ENCODE peak calls at places on chromosomes 5 and 9, in six cellular contexts. U is PC-9, E is progenitor cell of endocrine pancreas, W is glutamatergic neuron, T is mesothelial cell of epicardium, A is GM20000. P is an unnamed sample.

GRCh38 chr5:6472792-6473191 is 24.1 kb downstream of the UBE2QL1 start:
- DNase-seq in U (no peak), E (no peak), W (no peak), T (no peak), A (no peak), P (no peak)

GRCh38 chr9:2709645-2710101 is 7.6 kb upstream of the KCNV2 start:
- DNase-seq in U (no peak), E (no peak), W (no peak), T (no peak), A (no peak), P (no peak)

GRCh38 chr9:1051286-1052118 is 1.3 kb downstream of the DMRT2 start:
- DNase-seq in U (no peak), E (peak), W (peak), T (no peak), A (no peak), P (peak)

GRCh38 chr5:90747175-90747574 is 188.6 kb downstream of the ADGRV1 start:
- DNase-seq in U (no peak), E (no peak), W (no peak), T (no peak), A (no peak), P (no peak)

GRCh38 chr5:110785356-110785755 is 46.5 kb downstream of the SLC25A46 start:
- DNase-seq in U (no peak), E (no peak), W (no peak), T (no peak), A (no peak), P (no peak)

GRCh38 chr5:168592014-168592368 is 12.8 kb upstream of the PANK3 start:
- DNase-seq in U (peak), E (no peak), W (no peak), T (no peak), A (no peak), P (no peak)

GRCh38 chr5:33257807-33258491 is 182.8 kb upstream of the TARS1 start:
- DNase-seq in U (no peak), E (no peak), W (no peak), T (no peak), A (no peak), P (no peak)

GRCh38 chr5:115429345-115429940 is 115.1 kb downstream of the FEM1C start:
- DNase-seq in U (no peak), E (no peak), W (no peak), T (no peak), A (no peak), P (no peak)

GRCh38 chr5:34001231-34001935 is 6.5 kb downstream of the AMACR start:
- DNase-seq in U (no peak), E (peak), W (no peak), T (no peak), A (no peak), P (no peak)

GRCh38 chr9:18485691-18486090 is 11.7 kb downstream of the ADAMTSL1 start:
- DNase-seq in U (no peak), E (no peak), W (no peak), T (no peak), A (no peak), P (no peak)

GRCh38 chr5:178994580-178995340 is at the start of gene GRM6:
- DNase-seq in U (no peak), E (no peak), W (peak), T (no peak), A (no peak), P (no peak)

GRCh38 chr9:127628644-127629467 is 16.8 kb downstream of the STXBP1 start:
- DNase-seq in U (no peak), E (no peak), W (no peak), T (no peak), A (no peak), P (no peak)

GRCh38 chr5:111792659-111793058 is 35.7 kb upstream of the NREP start:
- DNase-seq in U (no peak), E (no peak), W (no peak), T (no peak), A (no peak), P (no peak)

GRCh38 chr5:111790295-111790694 is 33.3 kb upstream of the NREP start:
- DNase-seq in U (no peak), E (no peak), W (no peak), T (no peak), A (no peak), P (no peak)

GRCh38 chr5:111800351-111800750 is 43.4 kb upstream of the NREP start:
- DNase-seq in U (no peak), E (no peak), W (no peak), T (no peak), A (no peak), P (no peak)

DNA sequence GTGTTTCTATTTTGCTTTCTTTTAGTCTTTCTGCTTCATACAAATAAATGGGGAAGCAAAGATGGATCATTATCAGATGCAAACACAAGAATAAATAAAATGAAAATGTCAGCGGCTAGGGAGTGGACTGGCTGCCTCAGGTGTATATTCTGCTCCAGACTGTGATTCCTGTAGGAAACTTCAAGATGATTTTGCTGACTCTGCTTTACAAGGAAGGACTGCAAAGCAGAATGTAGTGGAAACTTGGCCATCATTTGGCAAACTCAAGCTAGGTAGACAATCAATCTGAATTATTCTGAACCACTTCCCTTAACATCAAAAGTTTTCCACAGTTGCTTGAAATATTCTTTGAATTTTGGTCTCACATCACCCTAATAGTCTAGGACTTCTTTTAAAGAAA is 38.1 kb upstream of the NREP start:
- DNase-seq in U (no peak), E (no peak), W (no peak), T (no peak), A (no peak), P (no peak)
- TF ChIP-seq CTCF in U (no peak), E (no peak), W (no peak), T (no peak), A (no peak), P (no peak)

GRCh38 chr9:115411516-115411915 is 293.6 kb upstream of the TNC start:
- DNase-seq in U (no peak), E (no peak), W (no peak), T (no peak), A (no peak), P (no peak)
- TF ChIP-seq CTCF in U (no peak), E (no peak), W (no peak), T (no peak), A (no peak), P (no peak)

DNA sequence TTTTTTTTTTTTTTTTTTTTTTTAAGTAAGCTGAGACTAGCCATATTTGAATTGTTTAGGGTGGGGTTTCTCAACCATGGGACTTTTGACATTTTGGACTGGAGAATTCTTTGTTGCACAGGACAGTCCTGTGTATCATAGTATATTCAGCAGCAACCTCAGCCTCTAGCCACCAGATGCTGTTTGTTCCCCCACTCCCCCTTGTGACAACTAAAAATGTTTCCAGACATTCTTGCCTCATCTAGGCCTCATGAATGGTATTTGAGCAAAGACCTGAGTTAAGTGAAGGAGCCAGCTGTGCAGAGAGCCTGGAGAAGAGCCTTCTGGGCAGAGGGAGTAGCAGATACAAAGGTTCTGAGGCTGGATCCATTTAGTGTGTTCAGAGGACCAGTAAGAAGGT is 155.9 kb downstream of the SGCD start:
- DNase-seq in U (no peak), E (no peak), W (no peak), T (no peak), A (no peak), P (no peak)
- TF ChIP-seq CTCF in U (no peak), E (no peak), W (no peak), T (no peak), A (no peak), P (no peak)

DNA sequence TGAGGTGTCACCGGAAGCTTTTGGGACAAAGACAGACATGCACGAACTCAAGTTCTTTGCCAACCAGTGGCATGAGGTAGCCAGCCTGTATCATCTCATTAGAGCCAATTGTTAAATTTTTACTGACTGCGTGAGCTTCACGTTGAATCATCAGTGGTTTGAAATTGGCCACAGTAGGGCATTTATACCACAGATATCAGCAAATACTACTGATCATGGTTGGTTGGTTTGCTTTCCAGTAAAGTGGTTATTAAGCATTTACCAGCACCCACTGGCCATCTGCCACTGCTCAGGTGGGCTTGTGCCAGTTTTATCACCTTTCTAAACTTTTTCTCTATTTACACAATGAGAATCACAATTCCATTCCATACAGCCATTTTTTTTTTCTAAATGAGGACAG is 28.4 kb upstream of the SHC3 start:
- DNase-seq in U (no peak), E (no peak), W (no peak), T (no peak), A (no peak), P (no peak)
- TF ChIP-seq CTCF in U (no peak), E (no peak), W (no peak), T (no peak), A (no peak), P (no peak)

DNA sequence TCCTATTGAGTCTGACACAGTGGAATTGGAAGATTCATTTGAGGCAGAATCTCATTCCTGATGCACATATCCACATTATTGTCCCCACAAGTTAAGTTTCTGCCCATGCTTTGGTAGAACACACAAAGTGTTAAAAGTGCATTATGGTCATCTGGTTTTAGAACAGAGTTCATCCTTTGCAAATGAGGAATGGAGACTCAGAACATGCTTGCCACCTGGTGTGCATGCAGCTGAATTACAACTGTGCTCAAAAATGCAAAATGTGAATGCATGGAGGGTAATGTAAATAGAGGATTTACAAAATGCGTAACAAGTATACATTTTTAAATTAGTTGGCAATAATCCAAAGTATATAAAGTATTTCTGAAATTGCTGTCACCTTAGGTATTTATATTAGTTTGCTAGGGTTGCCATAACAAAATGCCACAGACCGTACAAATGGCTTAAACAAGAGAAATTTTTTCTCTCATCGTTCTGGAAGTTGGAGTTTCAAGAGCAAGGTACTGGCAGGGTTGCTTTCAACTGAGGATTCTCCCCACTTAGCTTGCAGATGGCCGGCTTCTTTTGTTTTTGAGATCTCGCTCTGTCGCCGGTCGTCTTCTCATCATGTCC is 671.1 kb downstream of the TAF11L14 start:
- DNase-seq in U (peak), E (peak), W (peak), T (no peak), A (peak), P (peak)
- TF ChIP-seq CTCF in U (peak), E (peak), W (peak), T (peak), A (peak), P (peak)

GRCh38 chr9:129500166-129500862 is 120.6 kb downstream of the C9orf50 start:
- DNase-seq in U (no peak), E (no peak), W (no peak), T (no peak), A (no peak), P (no peak)
- TF ChIP-seq CTCF in U (no peak), E (no peak), W (no peak), T (no peak), A (no peak), P (no peak)

GRCh38 chr5:131000289-131000688 is 164.8 kb downstream of the HINT1 start:
- DNase-seq in U (no peak), E (no peak), W (no peak), T (no peak), A (no peak), P (no peak)

GRCh38 chr5:131001507-131001906 is 163.5 kb downstream of the HINT1 start:
- DNase-seq in U (no peak), E (no peak), W (no peak), T (no peak), A (no peak), P (no peak)

GRCh38 chr5:131008329-131008728 is 156.7 kb downstream of the HINT1 start:
- DNase-seq in U (no peak), E (no peak), W (no peak), T (no peak), A (no peak), P (no peak)

DNA sequence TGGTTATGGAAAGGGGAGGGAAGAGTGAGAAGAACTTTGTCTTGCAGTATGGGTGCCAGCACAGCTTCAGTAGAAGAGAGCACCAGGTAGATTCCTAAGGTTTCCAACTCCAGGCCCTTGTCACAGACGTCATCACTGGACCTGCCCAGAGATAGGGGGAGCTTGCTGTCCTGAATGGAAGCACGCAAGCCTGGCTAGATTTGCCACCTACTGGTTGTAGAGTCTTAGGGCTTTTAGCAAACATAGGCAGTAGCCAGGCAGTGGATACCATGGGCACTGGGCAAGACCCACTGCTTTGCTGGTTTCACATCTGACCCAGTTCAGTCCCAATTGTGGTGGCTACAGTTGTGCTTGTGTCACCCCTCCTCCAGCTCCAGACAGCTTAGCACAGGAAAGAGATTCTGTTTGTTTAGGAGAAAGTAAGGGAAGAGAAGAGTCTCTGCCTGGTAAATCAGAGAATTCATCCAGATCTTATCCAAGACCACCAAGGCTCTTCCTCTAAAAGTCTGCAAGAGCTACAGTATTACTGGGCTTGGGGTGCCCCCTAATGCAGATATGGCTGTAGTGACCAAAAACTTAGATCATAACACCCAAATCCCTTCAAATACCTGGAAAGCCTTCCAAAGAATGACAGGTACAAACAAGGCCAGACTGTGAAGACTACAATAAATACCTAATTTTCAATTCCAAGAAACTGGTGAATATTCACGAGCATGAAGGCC is 158.9 kb downstream of the HINT1 start:
- DNase-seq in U (no peak), E (no peak), W (no peak), T (no peak), A (no peak), P (peak)
- TF ChIP-seq CTCF in U (no peak), E (peak), W (no peak), T (no peak), A (no peak), P (no peak)

GRCh38 chr5:176319827-176320554 is 41.6 kb downstream of the KIAA1191 start:
- DNase-seq in U (no peak), E (no peak), W (no peak), T (no peak), A (no peak), P (no peak)
- TF ChIP-seq CTCF in U (peak), E (peak), W (peak), T (no peak), A (no peak), P (no peak)

GRCh38 chr9:121618504-121618903 is 32.9 kb upstream of the DAB2IP start:
- DNase-seq in U (no peak), E (no peak), W (no peak), T (no peak), A (no peak), P (no peak)

GRCh38 chr9:121622842-121623203 is 28.6 kb upstream of the DAB2IP start:
- DNase-seq in U (no peak), E (no peak), W (no peak), T (no peak), A (no peak), P (no peak)

GRCh38 chr9:121619989-121620673 is 31.3 kb upstream of the DAB2IP start:
- DNase-seq in U (no peak), E (no peak), W (no peak), T (no peak), A (no peak), P (no peak)

GRCh38 chr9:121619566-121619965 is 31.9 kb upstream of the DAB2IP start:
- DNase-seq in U (no peak), E (no peak), W (no peak), T (no peak), A (no peak), P (no peak)

GRCh38 chr9:121620777-121621437 is 30.5 kb upstream of the DAB2IP start:
- DNase-seq in U (peak), E (no peak), W (peak), T (no peak), A (peak), P (peak)
- TF ChIP-seq CTCF in U (peak), E (peak), W (peak), T (peak), A (peak), P (peak)

P was measured in endothelial cell.